ENCODE peak calls at places on chromosomes 4 and X, in four cellular contexts. One of them, this sample, is unnamed.

GRCh38 chrX:153494541-153495361 is at the start of gene BGN:
- DNase-seq in heart right ventricle: peak; percentile 47
- DNase-seq in CD8-positive, alpha-beta memory T cell: no peak
- DNase-seq in ovary: peak; percentile 43
- DNase-seq in this sample: no peak

GRCh38 chr4:13170131-13170530 is 314.0 kb downstream of the RAB28 start:
- DNase-seq in ovary: no peak
- DNase-seq in CD8-positive, alpha-beta memory T cell: no peak
- DNase-seq in heart right ventricle: no peak
- DNase-seq in this sample: no peak

GRCh38 chrX:54978448-54978847 is 15.5 kb downstream of the PFKFB1 start:
- DNase-seq in CD8-positive, alpha-beta memory T cell: no peak
- DNase-seq in heart right ventricle: no peak
- DNase-seq in ovary: no peak
- DNase-seq in this sample: no peak

GRCh38 chrX:97594825-97595224 is 711.1 kb downstream of the RPA4 start:
- DNase-seq in ovary: no peak
- DNase-seq in CD8-positive, alpha-beta memory T cell: no peak
- DNase-seq in heart right ventricle: no peak
- DNase-seq in this sample: no peak

GRCh38 chr4:182212211-182212761 is 30.9 kb upstream of the TENM3 start:
- DNase-seq in ovary: no peak
- DNase-seq in CD8-positive, alpha-beta memory T cell: no peak
- DNase-seq in heart right ventricle: no peak
- DNase-seq in this sample: no peak

GRCh38 chrX:16666541-16666940 is 16.6 kb downstream of the S100G start:
- DNase-seq in CD8-positive, alpha-beta memory T cell: no peak
- DNase-seq in ovary: no peak
- DNase-seq in heart right ventricle: no peak
- DNase-seq in this sample: no peak

GRCh38 chr4:74014332-74014731 is 15.9 kb upstream of the CXCL5 start:
- DNase-seq in ovary: no peak
- DNase-seq in CD8-positive, alpha-beta memory T cell: no peak
- DNase-seq in heart right ventricle: no peak
- DNase-seq in this sample: no peak

GRCh38 chrX:114712466-114712865 is 128.6 kb downstream of the HTR2C start:
- DNase-seq in heart right ventricle: no peak
- DNase-seq in ovary: no peak
- DNase-seq in CD8-positive, alpha-beta memory T cell: no peak
- DNase-seq in this sample: no peak

GRCh38 chrX:82141942-82142341 is 940.0 kb downstream of the SH3BGRL start:
- DNase-seq in CD8-positive, alpha-beta memory T cell: peak; percentile 1
- DNase-seq in heart right ventricle: no peak
- DNase-seq in ovary: no peak
- DNase-seq in this sample: no peak

GRCh38 chrX:47707031-47707780 is 48.2 kb upstream of the UXT start:
- DNase-seq in heart right ventricle: no peak
- DNase-seq in CD8-positive, alpha-beta memory T cell: no peak
- DNase-seq in ovary: no peak
- DNase-seq in this sample: no peak

GRCh38 chrX:10278716-10279115 is 121.9 kb downstream of the CLCN4 start:
- DNase-seq in heart right ventricle: no peak
- DNase-seq in CD8-positive, alpha-beta memory T cell: no peak
- DNase-seq in ovary: no peak
- DNase-seq in this sample: no peak

GRCh38 chr4:129598582-129598981 is 502.6 kb downstream of the C4orf33 start:
- DNase-seq in heart right ventricle: no peak
- DNase-seq in ovary: no peak
- DNase-seq in CD8-positive, alpha-beta memory T cell: no peak
- DNase-seq in this sample: no peak

GRCh38 chr4:13988347-13989265 is 361.1 kb upstream of the BOD1L1 start:
- DNase-seq in heart right ventricle: peak; percentile 16
- DNase-seq in CD8-positive, alpha-beta memory T cell: no peak
- DNase-seq in ovary: peak; percentile 20
- DNase-seq in this sample: no peak

GRCh38 chr4:57231781-57232180 is 121.6 kb upstream of the IGFBP7 start:
- DNase-seq in ovary: no peak
- DNase-seq in heart right ventricle: no peak
- DNase-seq in CD8-positive, alpha-beta memory T cell: no peak
- DNase-seq in this sample: no peak

GRCh38 chrX:127708155-127708554 is 344.0 kb downstream of the ACTRT1 start:
- DNase-seq in ovary: no peak
- DNase-seq in heart right ventricle: no peak
- DNase-seq in CD8-positive, alpha-beta memory T cell: no peak
- DNase-seq in this sample: no peak

GRCh38 chr4:94798808-94799207 is 41.1 kb downstream of the BMPR1B start:
- DNase-seq in CD8-positive, alpha-beta memory T cell: no peak
- DNase-seq in ovary: no peak
- DNase-seq in heart right ventricle: no peak
- DNase-seq in this sample: no peak

GRCh38 chr4:105210901-105211300 is 64.2 kb downstream of the TET2 start:
- DNase-seq in CD8-positive, alpha-beta memory T cell: no peak
- DNase-seq in ovary: no peak
- DNase-seq in heart right ventricle: no peak
- DNase-seq in this sample: no peak

GRCh38 chr4:3369781-3370660 is 71.7 kb upstream of the HGFAC start:
- DNase-seq in CD8-positive, alpha-beta memory T cell: no peak
- DNase-seq in heart right ventricle: peak; percentile 68
- DNase-seq in ovary: no peak
- DNase-seq in this sample: no peak

GRCh38 chrX:47384502-47384901 is 14.1 kb downstream of the ZNF157 start:
- DNase-seq in heart right ventricle: peak; percentile 46
- DNase-seq in ovary: peak; percentile 49
- DNase-seq in CD8-positive, alpha-beta memory T cell: peak; percentile 51
- DNase-seq in this sample: peak; percentile 56

GRCh38 chr4:25377572-25377882 is 464 bp downstream of the ANAPC4 start:
- DNase-seq in CD8-positive, alpha-beta memory T cell: no peak
- DNase-seq in heart right ventricle: no peak
- DNase-seq in ovary: no peak
- DNase-seq in this sample: no peak

GRCh38 chr4:77434299-77435092 is 171.1 kb upstream of the CXCL13 start:
- DNase-seq in CD8-positive, alpha-beta memory T cell: no peak
- DNase-seq in ovary: peak; percentile 71
- DNase-seq in heart right ventricle: peak; percentile 49
- DNase-seq in this sample: no peak

GRCh38 chrX:38968344-38968743 is 167.1 kb downstream of the MID1IP1 start:
- DNase-seq in CD8-positive, alpha-beta memory T cell: no peak
- DNase-seq in ovary: no peak
- DNase-seq in heart right ventricle: no peak
- DNase-seq in this sample: no peak

GRCh38 chr4:86398187-86398586 is 38.3 kb upstream of the MAPK10 start:
- DNase-seq in CD8-positive, alpha-beta memory T cell: no peak
- DNase-seq in heart right ventricle: no peak
- DNase-seq in ovary: no peak
- DNase-seq in this sample: no peak

GRCh38 chr4:15336410-15337184 is 91.2 kb upstream of the C1QTNF7 start:
- DNase-seq in ovary: no peak
- DNase-seq in CD8-positive, alpha-beta memory T cell: no peak
- DNase-seq in heart right ventricle: no peak
- DNase-seq in this sample: no peak

This sample was measured in activated T-helper 9 cell treated with anti-CD3 and anti-CD28 coated beads, Interleukin-2, amount 50 U/mL, for 16 hours.